ENCODE peak calls at places on chromosomes 3 and 15, in five cellular contexts. One of them, this sample, is unnamed.

GRCh38 chr3:69791919-69792399 is 52.7 kb downstream of the MITF start:
- DNase-seq in HTR-8/SVneo: peak
- DNase-seq in non-pigmented ciliary epithelial cell: no peak
- DNase-seq in lung: no peak
- DNase-seq in CD8-positive, alpha-beta T cell: no peak
- DNase-seq in this sample: no peak

GRCh38 chr3:17581421-17582080 is 160.9 kb downstream of the TBC1D5 start:
- DNase-seq in HTR-8/SVneo: no peak
- DNase-seq in non-pigmented ciliary epithelial cell: no peak
- DNase-seq in lung: no peak
- DNase-seq in CD8-positive, alpha-beta T cell: no peak
- DNase-seq in this sample: no peak

GRCh38 chr3:160006282-160007163 is 17.9 kb downstream of the IL12A start:
- DNase-seq in HTR-8/SVneo: peak
- DNase-seq in non-pigmented ciliary epithelial cell: no peak
- DNase-seq in lung: peak
- DNase-seq in CD8-positive, alpha-beta T cell: no peak
- DNase-seq in this sample: peak

GRCh38 chr15:62415498-62415897 is 250.4 kb upstream of the C2CD4B start:
- DNase-seq in HTR-8/SVneo: no peak
- DNase-seq in non-pigmented ciliary epithelial cell: no peak
- DNase-seq in lung: no peak
- DNase-seq in CD8-positive, alpha-beta T cell: no peak
- DNase-seq in this sample: no peak

GRCh38 chr3:100400424-100400781 is 486 bp downstream of the TOMM70 start:
- DNase-seq in HTR-8/SVneo: no peak
- DNase-seq in non-pigmented ciliary epithelial cell: no peak
- DNase-seq in lung: peak
- DNase-seq in CD8-positive, alpha-beta T cell: peak
- DNase-seq in this sample: no peak

GRCh38 chr3:128152419-128153155 is 694 bp upstream of the EEFSEC start:
- DNase-seq in HTR-8/SVneo: no peak
- DNase-seq in non-pigmented ciliary epithelial cell: peak
- DNase-seq in lung: no peak
- DNase-seq in CD8-positive, alpha-beta T cell: no peak
- DNase-seq in this sample: peak

GRCh38 chr3:195715583-195716266 is 5.1 kb upstream of the MUC20 start:
- DNase-seq in HTR-8/SVneo: no peak
- DNase-seq in non-pigmented ciliary epithelial cell: no peak
- DNase-seq in lung: no peak
- DNase-seq in CD8-positive, alpha-beta T cell: no peak
- DNase-seq in this sample: peak

GRCh38 chr3:133782454-133782853 is 23.2 kb upstream of the SRPRB start:
- DNase-seq in HTR-8/SVneo: no peak
- DNase-seq in non-pigmented ciliary epithelial cell: no peak
- DNase-seq in lung: no peak
- DNase-seq in CD8-positive, alpha-beta T cell: no peak
- DNase-seq in this sample: no peak

GRCh38 chr15:73237910-73238309 is 130.8 kb downstream of the HCN4 start:
- DNase-seq in HTR-8/SVneo: no peak
- DNase-seq in non-pigmented ciliary epithelial cell: no peak
- DNase-seq in lung: no peak
- DNase-seq in CD8-positive, alpha-beta T cell: no peak
- DNase-seq in this sample: no peak

GRCh38 chr3:30198162-30198561 is 408.2 kb upstream of the TGFBR2 start:
- DNase-seq in HTR-8/SVneo: no peak
- DNase-seq in non-pigmented ciliary epithelial cell: no peak
- DNase-seq in lung: no peak
- DNase-seq in CD8-positive, alpha-beta T cell: no peak
- DNase-seq in this sample: no peak

GRCh38 chr15:79540551-79540950 is 108.4 kb downstream of the MINAR1 start:
- DNase-seq in HTR-8/SVneo: no peak
- DNase-seq in non-pigmented ciliary epithelial cell: no peak
- DNase-seq in lung: no peak
- DNase-seq in CD8-positive, alpha-beta T cell: no peak
- DNase-seq in this sample: no peak

GRCh38 chr15:27872355-27872754 is 226.8 kb downstream of the OCA2 start:
- DNase-seq in HTR-8/SVneo: no peak
- DNase-seq in non-pigmented ciliary epithelial cell: no peak
- DNase-seq in lung: no peak
- DNase-seq in CD8-positive, alpha-beta T cell: no peak
- DNase-seq in this sample: no peak

GRCh38 chr3:104916971-104917370 is 449.7 kb upstream of the ALCAM start:
- DNase-seq in HTR-8/SVneo: no peak
- DNase-seq in non-pigmented ciliary epithelial cell: no peak
- DNase-seq in lung: no peak
- DNase-seq in CD8-positive, alpha-beta T cell: no peak
- DNase-seq in this sample: no peak

GRCh38 chr3:56845505-56845904 is 43.8 kb upstream of the ARHGEF3 start:
- DNase-seq in HTR-8/SVneo: no peak
- DNase-seq in non-pigmented ciliary epithelial cell: no peak
- DNase-seq in lung: no peak
- DNase-seq in CD8-positive, alpha-beta T cell: no peak
- DNase-seq in this sample: no peak

GRCh38 chr3:37793889-37794591 is 67.6 kb upstream of the CTDSPL start:
- DNase-seq in HTR-8/SVneo: no peak
- DNase-seq in non-pigmented ciliary epithelial cell: no peak
- DNase-seq in lung: no peak
- DNase-seq in CD8-positive, alpha-beta T cell: no peak
- DNase-seq in this sample: no peak

GRCh38 chr15:34039506-34040123 is 611 bp upstream of the AVEN start:
- DNase-seq in HTR-8/SVneo: no peak
- DNase-seq in non-pigmented ciliary epithelial cell: no peak
- DNase-seq in lung: no peak
- DNase-seq in CD8-positive, alpha-beta T cell: no peak
- DNase-seq in this sample: no peak

GRCh38 chr3:65878831-65879230 is 159.9 kb downstream of the MAGI1 start:
- DNase-seq in HTR-8/SVneo: no peak
- DNase-seq in non-pigmented ciliary epithelial cell: no peak
- DNase-seq in lung: no peak
- DNase-seq in CD8-positive, alpha-beta T cell: no peak
- DNase-seq in this sample: no peak

GRCh38 chr3:40267940-40268707 is 41.4 kb upstream of the EIF1B start:
- DNase-seq in HTR-8/SVneo: no peak
- DNase-seq in non-pigmented ciliary epithelial cell: no peak
- DNase-seq in lung: no peak
- DNase-seq in CD8-positive, alpha-beta T cell: no peak
- DNase-seq in this sample: no peak

GRCh38 chr3:114800272-114800671 is 346.8 kb downstream of the ZBTB20 start:
- DNase-seq in HTR-8/SVneo: no peak
- DNase-seq in non-pigmented ciliary epithelial cell: no peak
- DNase-seq in lung: no peak
- DNase-seq in CD8-positive, alpha-beta T cell: no peak
- DNase-seq in this sample: no peak

GRCh38 chr3:128374746-128375445 is 91.8 kb downstream of the DNAJB8 start:
- DNase-seq in HTR-8/SVneo: no peak
- DNase-seq in non-pigmented ciliary epithelial cell: no peak
- DNase-seq in lung: no peak
- DNase-seq in CD8-positive, alpha-beta T cell: no peak
- DNase-seq in this sample: no peak

GRCh38 chr15:58212909-58213526 is 74.8 kb downstream of the AQP9 start:
- DNase-seq in HTR-8/SVneo: peak
- DNase-seq in non-pigmented ciliary epithelial cell: peak
- DNase-seq in lung: no peak
- DNase-seq in CD8-positive, alpha-beta T cell: no peak
- DNase-seq in this sample: no peak

GRCh38 chr15:65612616-65612946 is 1.6 kb upstream of the INTS14 start:
- DNase-seq in HTR-8/SVneo: no peak
- DNase-seq in non-pigmented ciliary epithelial cell: no peak
- DNase-seq in lung: no peak
- DNase-seq in CD8-positive, alpha-beta T cell: no peak
- DNase-seq in this sample: no peak

GRCh38 chr15:99651023-99651807 is 82.0 kb downstream of the LYSMD4 start:
- DNase-seq in HTR-8/SVneo: peak
- DNase-seq in non-pigmented ciliary epithelial cell: no peak
- DNase-seq in lung: no peak
- DNase-seq in CD8-positive, alpha-beta T cell: no peak
- DNase-seq in this sample: no peak

GRCh38 chr3:99751649-99752048 is 66.0 kb upstream of the CMSS1 start:
- DNase-seq in HTR-8/SVneo: no peak
- DNase-seq in non-pigmented ciliary epithelial cell: peak
- DNase-seq in lung: no peak
- DNase-seq in CD8-positive, alpha-beta T cell: no peak
- DNase-seq in this sample: no peak

GRCh38 chr15:93831641-93832040 is 399.7 kb upstream of the MCTP2 start:
- DNase-seq in HTR-8/SVneo: no peak
- DNase-seq in non-pigmented ciliary epithelial cell: no peak
- DNase-seq in lung: no peak
- DNase-seq in CD8-positive, alpha-beta T cell: no peak
- DNase-seq in this sample: no peak

GRCh38 chr3:71150293-71150954 is 433.1 kb downstream of the FOXP1 start:
- DNase-seq in HTR-8/SVneo: no peak
- DNase-seq in non-pigmented ciliary epithelial cell: no peak
- DNase-seq in lung: no peak
- DNase-seq in CD8-positive, alpha-beta T cell: no peak
- DNase-seq in this sample: no peak

This sample was measured in Panc1.